ENCODE peak calls at places on chromosomes 11 and 22, in six cellular contexts. One of them, this sample, is unnamed.

GRCh38 chr11:62832346-62833234 is at the start of gene TEX54:
- DNase-seq in NB4: no peak
- DNase-seq in A549: no peak
- DNase-seq in HCT116: no peak
- DNase-seq in GM12878: no peak
- DNase-seq in K562: no peak
- DNase-seq in this sample: no peak

GRCh38 chr11:45906965-45907591 is at the start of gene FREY1:
- DNase-seq in NB4: no peak
- DNase-seq in A549: no peak
- DNase-seq in HCT116: no peak
- DNase-seq in GM12878: no peak
- DNase-seq in K562: no peak
- DNase-seq in this sample: no peak

GRCh38 chr11:8722156-8722555 is 39.6 kb downstream of the RPL27A start:
- DNase-seq in NB4: no peak
- DNase-seq in A549: no peak
- DNase-seq in HCT116: no peak
- DNase-seq in GM12878: no peak
- DNase-seq in K562: peak; percentile 47
- DNase-seq in this sample: no peak

GRCh38 chr22:41052661-41053490 is 39.5 kb upstream of the EP300 start:
- DNase-seq in NB4: no peak
- DNase-seq in A549: no peak
- DNase-seq in HCT116: no peak
- DNase-seq in GM12878: no peak
- DNase-seq in K562: no peak
- DNase-seq in this sample: no peak

GRCh38 chr22:40791241-40791640 is 27.9 kb downstream of the SLC25A17 start:
- DNase-seq in NB4: no peak
- DNase-seq in A549: no peak
- DNase-seq in HCT116: no peak
- DNase-seq in GM12878: no peak
- DNase-seq in K562: no peak
- DNase-seq in this sample: no peak

GRCh38 chr11:76810151-76810853 is 27.1 kb downstream of the TSKU start:
- DNase-seq in NB4: peak; percentile 53
- DNase-seq in A549: no peak
- DNase-seq in HCT116: peak; percentile 15
- DNase-seq in GM12878: no peak
- DNase-seq in K562: no peak
- DNase-seq in this sample: no peak

GRCh38 chr22:41401781-41402648 is 20.3 kb downstream of the TEF start:
- DNase-seq in NB4: no peak
- DNase-seq in A549: peak; percentile 57
- DNase-seq in HCT116: no peak
- DNase-seq in GM12878: no peak
- DNase-seq in K562: no peak
- DNase-seq in this sample: no peak

GRCh38 chr11:34243620-34244493 is 114.0 kb downstream of the ABTB2 start:
- DNase-seq in NB4: no peak
- DNase-seq in A549: peak; percentile 94
- DNase-seq in HCT116: peak; percentile 71
- DNase-seq in GM12878: peak; percentile 86
- DNase-seq in K562: no peak
- DNase-seq in this sample: no peak

GRCh38 chr11:36455658-36456111 is 54.4 kb downstream of the TRAF6 start:
- DNase-seq in NB4: peak; percentile 90
- DNase-seq in A549: peak; percentile 17
- DNase-seq in HCT116: no peak
- DNase-seq in GM12878: no peak
- DNase-seq in K562: no peak
- DNase-seq in this sample: no peak

GRCh38 chr11:133947298-133947905 is 9.4 kb downstream of the IGSF9B start:
- DNase-seq in NB4: peak; percentile 67
- DNase-seq in A549: peak; percentile 58
- DNase-seq in HCT116: no peak
- DNase-seq in GM12878: no peak
- DNase-seq in K562: no peak
- DNase-seq in this sample: peak; percentile 76

GRCh38 chr11:24198458-24198857 is 298.4 kb upstream of the LUZP2 start:
- DNase-seq in NB4: no peak
- DNase-seq in A549: no peak
- DNase-seq in HCT116: no peak
- DNase-seq in GM12878: no peak
- DNase-seq in K562: no peak
- DNase-seq in this sample: no peak

GRCh38 chr11:75762885-75763284 is 5.7 kb upstream of the DGAT2 start:
- DNase-seq in NB4: peak; percentile 95
- DNase-seq in A549: no peak
- DNase-seq in HCT116: no peak
- DNase-seq in GM12878: no peak
- DNase-seq in K562: no peak
- DNase-seq in this sample: no peak

GRCh38 chr22:36366291-36366708 is 21.5 kb downstream of the MYH9 start:
- DNase-seq in NB4: peak; percentile 12
- DNase-seq in A549: no peak
- DNase-seq in HCT116: no peak
- DNase-seq in GM12878: no peak
- DNase-seq in K562: no peak
- DNase-seq in this sample: no peak

GRCh38 chr11:123681007-123681406 is 26.6 kb upstream of the SCN3B start:
- DNase-seq in NB4: no peak
- DNase-seq in A549: no peak
- DNase-seq in HCT116: no peak
- DNase-seq in GM12878: no peak
- DNase-seq in K562: no peak
- DNase-seq in this sample: no peak

GRCh38 chr11:66126808-66127555 is 56.9 kb downstream of the PACS1 start:
- DNase-seq in NB4: peak; percentile 68
- DNase-seq in A549: no peak
- DNase-seq in HCT116: no peak
- DNase-seq in GM12878: no peak
- DNase-seq in K562: no peak
- DNase-seq in this sample: no peak

GRCh38 chr11:120182790-120183491 is 27.9 kb upstream of the OAF start:
- DNase-seq in NB4: peak; percentile 52
- DNase-seq in A549: no peak
- DNase-seq in HCT116: no peak
- DNase-seq in GM12878: no peak
- DNase-seq in K562: peak; percentile 31
- DNase-seq in this sample: peak; percentile 77

GRCh38 chr11:6200975-6201374 is 2.0 kb downstream of the OR52W1 start:
- DNase-seq in NB4: peak; percentile 98
- DNase-seq in A549: no peak
- DNase-seq in HCT116: no peak
- DNase-seq in GM12878: no peak
- DNase-seq in K562: no peak
- DNase-seq in this sample: no peak

GRCh38 chr11:100663583-100663982 is 23.5 kb upstream of the ARHGAP42 start:
- DNase-seq in NB4: no peak
- DNase-seq in A549: no peak
- DNase-seq in HCT116: no peak
- DNase-seq in GM12878: no peak
- DNase-seq in K562: no peak
- DNase-seq in this sample: no peak

GRCh38 chr11:84720706-84721402 is 906.3 kb downstream of the DLG2 start:
- DNase-seq in NB4: peak; percentile 7
- DNase-seq in A549: no peak
- DNase-seq in HCT116: no peak
- DNase-seq in GM12878: no peak
- DNase-seq in K562: no peak
- DNase-seq in this sample: peak; percentile 38

GRCh38 chr11:121841487-121842167 is 274.4 kb downstream of the BLID start:
- DNase-seq in NB4: no peak
- DNase-seq in A549: no peak
- DNase-seq in HCT116: no peak
- DNase-seq in GM12878: no peak
- DNase-seq in K562: no peak
- DNase-seq in this sample: peak; percentile 12

GRCh38 chr11:102118937-102119336 is 8.7 kb downstream of the YAP1 start:
- DNase-seq in NB4: no peak
- DNase-seq in A549: no peak
- DNase-seq in HCT116: no peak
- DNase-seq in GM12878: no peak
- DNase-seq in K562: no peak
- DNase-seq in this sample: peak; percentile 26

GRCh38 chr11:113162590-113162961 is 151.8 kb upstream of the TTC12 start:
- DNase-seq in NB4: no peak
- DNase-seq in A549: no peak
- DNase-seq in HCT116: no peak
- DNase-seq in GM12878: no peak
- DNase-seq in K562: no peak
- DNase-seq in this sample: no peak

GRCh38 chr22:29004647-29005371 is 56.8 kb downstream of the C22orf31 start:
- DNase-seq in NB4: no peak
- DNase-seq in A549: no peak
- DNase-seq in HCT116: peak; percentile 45
- DNase-seq in GM12878: no peak
- DNase-seq in K562: no peak
- DNase-seq in this sample: peak; percentile 69

GRCh38 chr11:120912504-120912903 is 111.4 kb upstream of the TBCEL start:
- DNase-seq in NB4: peak; percentile 48
- DNase-seq in A549: peak; percentile 12
- DNase-seq in HCT116: peak; percentile 53
- DNase-seq in GM12878: no peak
- DNase-seq in K562: peak; percentile 15
- DNase-seq in this sample: no peak

GRCh38 chr11:27720277-27720830 is 20.1 kb upstream of the BDNF start:
- DNase-seq in NB4: no peak
- DNase-seq in A549: peak; percentile 67
- DNase-seq in HCT116: no peak
- DNase-seq in GM12878: no peak
- DNase-seq in K562: peak; percentile 59
- DNase-seq in this sample: peak; percentile 78

GRCh38 chr11:77163271-77163670 is 35.2 kb downstream of the MYO7A start:
- DNase-seq in NB4: no peak
- DNase-seq in A549: no peak
- DNase-seq in HCT116: no peak
- DNase-seq in GM12878: no peak
- DNase-seq in K562: no peak
- DNase-seq in this sample: no peak

GRCh38 chr11:73245461-73245860 is 26.7 kb upstream of the P2RY6 start:
- DNase-seq in NB4: no peak
- DNase-seq in A549: no peak
- DNase-seq in HCT116: no peak
- DNase-seq in GM12878: no peak
- DNase-seq in K562: no peak
- DNase-seq in this sample: no peak

GRCh38 chr11:17314232-17314547 is 37.4 kb upstream of the NCR3LG1 start:
- DNase-seq in NB4: no peak
- DNase-seq in A549: no peak
- DNase-seq in HCT116: no peak
- DNase-seq in GM12878: no peak
- DNase-seq in K562: no peak
- DNase-seq in this sample: no peak

GRCh38 chr22:50507991-50508884 is at the start of gene NCAPH2:
- DNase-seq in NB4: peak; percentile 95
- DNase-seq in A549: peak; percentile 85
- DNase-seq in HCT116: peak; percentile 94
- DNase-seq in GM12878: peak; percentile 83
- DNase-seq in K562: peak; percentile 97
- DNase-seq in this sample: peak; percentile 97

GRCh38 chr11:115874843-115875242 is 370.6 kb upstream of the CADM1 start:
- DNase-seq in NB4: no peak
- DNase-seq in A549: no peak
- DNase-seq in HCT116: no peak
- DNase-seq in GM12878: peak; percentile 74
- DNase-seq in K562: no peak
- DNase-seq in this sample: no peak
- TF ChIP-seq CTCF in NB4: no peak
- TF ChIP-seq CTCF in A549: no peak
- TF ChIP-seq CTCF in HCT116: no peak
- TF ChIP-seq CTCF in GM12878: no peak
- TF ChIP-seq CTCF in K562: no peak
- TF ChIP-seq CTCF in this sample: no peak

DNA sequence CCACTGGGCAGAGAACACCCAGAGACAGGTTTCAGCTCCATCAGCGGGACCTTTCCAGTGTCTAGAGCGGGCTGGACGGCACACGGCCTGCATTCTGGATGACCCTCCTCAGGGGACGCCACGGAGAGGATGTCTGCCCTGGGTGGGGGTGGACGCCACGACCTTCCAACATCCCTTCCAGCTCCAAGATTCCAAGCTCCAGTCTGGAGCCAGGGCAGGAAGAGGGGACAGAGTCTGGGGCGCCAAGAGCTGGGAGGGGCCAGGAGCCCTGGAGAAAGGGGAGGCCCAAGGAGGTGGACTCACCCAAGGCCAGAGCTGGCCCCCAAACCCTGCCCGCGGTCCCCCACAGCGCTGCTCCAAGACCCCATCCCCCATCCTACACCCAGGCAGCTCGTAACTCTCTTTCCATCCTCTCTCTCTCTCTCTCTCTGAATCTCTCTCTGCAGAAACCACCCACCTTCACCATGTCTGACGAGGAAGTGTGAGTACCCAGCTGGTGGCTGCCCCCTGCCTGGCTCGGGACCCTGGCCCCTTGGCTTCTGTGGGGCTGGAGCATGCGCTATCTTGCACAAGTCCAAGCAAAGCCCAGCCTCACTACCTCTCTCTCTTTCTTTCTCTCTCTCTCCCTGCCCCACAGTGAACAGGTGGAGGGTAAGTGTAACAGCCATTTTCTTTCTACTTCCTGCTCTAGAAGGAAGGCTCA is 3.1 kb downstream of the TNNT3 start:
- DNase-seq in NB4: peak; percentile 34
- DNase-seq in A549: no peak
- DNase-seq in HCT116: no peak
- DNase-seq in GM12878: no peak
- DNase-seq in K562: no peak
- DNase-seq in this sample: no peak
- TF ChIP-seq MAX in NB4: peak; percentile 12
- TF ChIP-seq MAX in A549: no peak
- TF ChIP-seq MAX in HCT116: no peak
- TF ChIP-seq MAX in GM12878: no peak
- TF ChIP-seq MAX in K562: no peak
- TF ChIP-seq MAX in this sample: no peak

DNA sequence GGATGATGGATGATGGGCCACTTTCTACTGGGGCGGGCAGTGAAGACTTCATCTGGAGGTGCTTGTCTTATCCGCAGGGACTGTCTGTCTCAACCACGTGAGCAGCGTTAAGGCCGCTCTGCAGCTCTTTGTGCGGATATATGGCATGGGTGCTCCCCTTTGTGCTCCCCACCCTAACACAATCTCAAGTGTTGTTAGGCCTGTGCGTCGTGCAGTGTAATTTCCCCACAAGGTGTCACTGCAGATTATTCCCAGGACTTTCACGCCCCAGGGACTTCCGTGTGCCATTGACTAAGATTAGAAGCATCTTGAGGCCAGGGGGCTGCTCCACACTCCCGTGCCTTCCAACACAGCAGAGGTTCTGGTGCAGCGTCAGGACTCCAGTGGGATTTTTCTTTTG is 65.3 kb downstream of the TBC1D22A start:
- DNase-seq in NB4: no peak
- DNase-seq in A549: no peak
- DNase-seq in HCT116: no peak
- DNase-seq in GM12878: no peak
- DNase-seq in K562: no peak
- DNase-seq in this sample: no peak
- TF ChIP-seq CTCF in NB4: peak; percentile 3
- TF ChIP-seq CTCF in A549: no peak
- TF ChIP-seq CTCF in HCT116: no peak
- TF ChIP-seq CTCF in GM12878: no peak
- TF ChIP-seq CTCF in K562: no peak
- TF ChIP-seq CTCF in this sample: no peak

GRCh38 chr22:47340851-47341436 is 578.5 kb downstream of the TBC1D22A start:
- DNase-seq in NB4: no peak
- DNase-seq in A549: peak; percentile 6
- DNase-seq in HCT116: no peak
- DNase-seq in GM12878: no peak
- DNase-seq in K562: no peak
- DNase-seq in this sample: no peak
- TF ChIP-seq MAX in NB4: no peak
- TF ChIP-seq MAX in A549: no peak
- TF ChIP-seq MAX in HCT116: no peak
- TF ChIP-seq MAX in GM12878: no peak
- TF ChIP-seq MAX in K562: no peak
- TF ChIP-seq MAX in this sample: no peak

This sample was measured in WTC11.